ENCODE peak calls at places on chromosomes 12 and 14, in five cellular contexts. T, C, F, U and J are unnamed samples.

GRCh38 chr14:51889851-51890250 is 29.4 kb downstream of the GNG2 start:
- DNase-seq in T (no peak), C (no peak), F (peak; percentile 36), U (no peak), J (peak; percentile 20)

GRCh38 chr12:10634427-10634826 is 21.0 kb upstream of the MAGOHB start:
- DNase-seq in T (no peak), C (no peak), F (peak; percentile 48), U (no peak), J (peak; percentile 5)

GRCh38 chr14:23327947-23328744 is 6.9 kb downstream of the PABPN1 start:
- DNase-seq in T (no peak), C (peak; percentile 50), F (peak; percentile 54), U (peak; percentile 72), J (peak; percentile 83)

GRCh38 chr12:118544569-118544968 is 168.2 kb downstream of the SUDS3 start:
- DNase-seq in T (no peak), C (no peak), F (peak; percentile 97), U (no peak), J (peak; percentile 40)

GRCh38 chr12:50732591-50732990 is 31.3 kb upstream of the ATF1 start:
- DNase-seq in T (no peak), C (no peak), F (peak; percentile 95), U (no peak), J (peak; percentile 90)

GRCh38 chr12:127293507-127294310 is 973.3 kb upstream of the TMEM132C start:
- DNase-seq in T (peak; percentile 55), C (no peak), F (peak; percentile 78), U (no peak), J (peak; percentile 42)

GRCh38 chr12:113241191-113242017 is 20.1 kb downstream of the TPCN1 start:
- DNase-seq in T (no peak), C (no peak), F (peak; percentile 93), U (peak; percentile 83), J (peak; percentile 90)

GRCh38 chr14:73209943-73210342 is 27.4 kb upstream of the PAPLN start:
- DNase-seq in T (no peak), C (no peak), F (peak; percentile 84), U (no peak), J (peak; percentile 39)

GRCh38 chr12:93571360-93571853 is 1.1 kb upstream of the SOCS2 start:
- DNase-seq in T (peak; percentile 77), C (peak; percentile 29), F (peak; percentile 55), U (peak; percentile 27), J (peak; percentile 81)

GRCh38 chr12:29889737-29890136 is 106.0 kb upstream of the TMTC1 start:
- DNase-seq in T (no peak), C (no peak), F (peak; percentile 29), U (peak; percentile 18), J (peak; percentile 67)

GRCh38 chr12:42552822-42553221 is 36.7 kb downstream of the PRICKLE1 start:
- DNase-seq in T (no peak), C (no peak), F (no peak), U (no peak), J (no peak)

GRCh38 chr12:126474703-126475102 is 1409.5 kb downstream of the AACS start:
- DNase-seq in T (no peak), C (no peak), F (no peak), U (no peak), J (no peak)

GRCh38 chr12:12927211-12928079 is 24.5 kb downstream of the GPRC5D start:
- DNase-seq in T (peak; percentile 86), C (peak; percentile 27), F (no peak), U (peak; percentile 91), J (peak; percentile 93)

GRCh38 chr12:24360461-24360860 is 411.0 kb upstream of the SOX5 start:
- DNase-seq in T (no peak), C (no peak), F (no peak), U (no peak), J (no peak)

GRCh38 chr12:106297681-106298080 is 4.9 kb upstream of the TCP11L2 start:
- DNase-seq in T (no peak), C (no peak), F (no peak), U (no peak), J (no peak)

GRCh38 chr12:57459055-57459749 is 383 bp upstream of the GLI1 start:
- DNase-seq in T (peak; percentile 95), C (peak; percentile 94), F (peak; percentile 95), U (peak; percentile 74), J (peak; percentile 96)

GRCh38 chr14:33682746-33683145 is 268.1 kb downstream of the EGLN3 start:
- DNase-seq in T (no peak), C (no peak), F (no peak), U (no peak), J (peak; percentile 83)

GRCh38 chr12:89192419-89192818 is 159.9 kb downstream of the DUSP6 start:
- DNase-seq in T (no peak), C (no peak), F (peak; percentile 87), U (no peak), J (peak; percentile 48)